ENCODE peak calls at places on chromosome 18, in seven cellular contexts. P is NT2/D1; G is ovary; W is left ventricle myocardium inferior; B is uterus; A is CD8-positive, alpha-beta T cell; Z is dorsolateral prefrontal cortex. D is an unnamed sample.

GRCh38 chr18:75422341-75422910 is 5.1 kb downstream of the SMIM21 start:
- DNase-seq in P (no peak), G (no peak), W (no peak), B (no peak), A (no peak), Z (no peak), D (no peak)

GRCh38 chr18:55699233-55699765 is 111.3 kb upstream of the TCF4 start:
- DNase-seq in P (no peak), G (no peak), W (no peak), B (no peak), A (no peak), Z (no peak), D (no peak)

GRCh38 chr18:74251297-74252031 is 40.3 kb downstream of the CYB5A start:
- DNase-seq in P (peak; percentile 23), G (no peak), W (no peak), B (no peak), A (no peak), Z (no peak), D (no peak)

GRCh38 chr18:69216390-69216789 is 184.3 kb upstream of the DOK6 start:
- DNase-seq in P (no peak), G (no peak), W (no peak), B (no peak), A (no peak), Z (no peak), D (no peak)

GRCh38 chr18:13237641-13238040 is 19.1 kb downstream of the LDLRAD4 start:
- DNase-seq in P (no peak), G (no peak), W (no peak), B (no peak), A (no peak), Z (no peak), D (no peak)

GRCh38 chr18:46609048-46609447 is 48.0 kb downstream of the LOXHD1 start:
- DNase-seq in P (no peak), G (no peak), W (no peak), B (no peak), A (no peak), Z (no peak), D (no peak)

GRCh38 chr18:1013951-1014350 is 109.3 kb downstream of the ADCYAP1 start:
- DNase-seq in P (no peak), G (no peak), W (no peak), B (no peak), A (no peak), Z (no peak), D (no peak)

GRCh38 chr18:49838381-49838780 is 25.0 kb upstream of the ACAA2 start:
- DNase-seq in P (no peak), G (no peak), W (no peak), B (no peak), A (no peak), Z (no peak), D (no peak)

GRCh38 chr18:2974731-2975130 is 38.2 kb downstream of the LPIN2 start:
- DNase-seq in P (no peak), G (no peak), W (no peak), B (no peak), A (no peak), Z (no peak), D (no peak)

GRCh38 chr18:34493099-34493544 is 217.0 kb upstream of the DTNA start:
- DNase-seq in P (peak; percentile 48), G (peak; percentile 62), W (peak; percentile 82), B (peak; percentile 36), A (no peak), Z (peak; percentile 65), D (peak; percentile 81)

GRCh38 chr18:68555935-68556334 is 159.0 kb downstream of the TMX3 start:
- DNase-seq in P (no peak), G (no peak), W (no peak), B (no peak), A (no peak), Z (no peak), D (no peak)

GRCh38 chr18:57542801-57543427 is 43.6 kb downstream of the FECH start:
- DNase-seq in P (no peak), G (no peak), W (no peak), B (no peak), A (no peak), Z (no peak), D (peak; percentile 3)

GRCh38 chr18:34972765-34973414 is 68.3 kb upstream of the MAPRE2 start:
- DNase-seq in P (no peak), G (no peak), W (no peak), B (no peak), A (no peak), Z (no peak), D (no peak)

GRCh38 chr18:58223717-58224424 is 179.8 kb downstream of the NEDD4L start:
- DNase-seq in P (no peak), G (no peak), W (no peak), B (no peak), A (no peak), Z (no peak), D (peak; percentile 80)

GRCh38 chr18:49459404-49460171 is 857 bp downstream of the DYM start:
- DNase-seq in P (no peak), G (no peak), W (no peak), B (no peak), A (no peak), Z (no peak), D (peak; percentile 41)

GRCh38 chr18:13159579-13159978 is 59.0 kb upstream of the LDLRAD4 start:
- DNase-seq in P (peak; percentile 54), G (no peak), W (no peak), B (no peak), A (no peak), Z (no peak), D (no peak)

GRCh38 chr18:28735731-28736130 is 558.8 kb upstream of the CDH2 start:
- DNase-seq in P (no peak), G (no peak), W (no peak), B (no peak), A (no peak), Z (no peak), D (no peak)

GRCh38 chr18:63162271-63163014 is 157.1 kb downstream of the BCL2 start:
- DNase-seq in P (no peak), G (no peak), W (no peak), B (no peak), A (no peak), Z (no peak), D (no peak)

GRCh38 chr18:3388980-3389379 is 61.0 kb upstream of the TGIF1 start:
- DNase-seq in P (no peak), G (no peak), W (no peak), B (no peak), A (no peak), Z (no peak), D (no peak)

GRCh38 chr18:29164993-29165599 is 988.2 kb upstream of the CDH2 start:
- DNase-seq in P (no peak), G (no peak), W (no peak), B (no peak), A (no peak), Z (no peak), D (no peak)

GRCh38 chr18:26925313-26925712 is 59.8 kb upstream of the AQP4 start:
- DNase-seq in P (no peak), G (no peak), W (no peak), B (no peak), A (no peak), Z (no peak), D (no peak)

GRCh38 chr18:74518456-74519315 is 15.6 kb upstream of the CNDP1 start:
- DNase-seq in P (no peak), G (no peak), W (no peak), B (no peak), A (no peak), Z (no peak), D (no peak)

GRCh38 chr18:26532367-26533340 is 15.7 kb downstream of the KCTD1 start:
- DNase-seq in P (no peak), G (no peak), W (no peak), B (no peak), A (no peak), Z (no peak), D (no peak)

GRCh38 chr18:46715062-46715461 is 41.8 kb downstream of the ST8SIA5 start:
- DNase-seq in P (no peak), G (no peak), W (no peak), B (no peak), A (no peak), Z (no peak), D (no peak)

GRCh38 chr18:34158881-34159690 is 65.6 kb downstream of the NOL4 start:
- DNase-seq in P (peak; percentile 71), G (peak; percentile 36), W (no peak), B (peak; percentile 10), A (no peak), Z (peak; percentile 35), D (peak; percentile 1)

GRCh38 chr18:9594782-9595181 is 19.6 kb downstream of the PPP4R1 start:
- DNase-seq in P (no peak), G (no peak), W (no peak), B (no peak), A (no peak), Z (no peak), D (no peak)
- H3K4me3 ChIP-seq in P (no peak overlapping the region), G (no peak overlapping the region), W (no peak overlapping the region), B (no peak overlapping the region), A (no peak overlapping the region), Z (no peak overlapping the region), D (peak overlapping the region; percentile 12)

DNA sequence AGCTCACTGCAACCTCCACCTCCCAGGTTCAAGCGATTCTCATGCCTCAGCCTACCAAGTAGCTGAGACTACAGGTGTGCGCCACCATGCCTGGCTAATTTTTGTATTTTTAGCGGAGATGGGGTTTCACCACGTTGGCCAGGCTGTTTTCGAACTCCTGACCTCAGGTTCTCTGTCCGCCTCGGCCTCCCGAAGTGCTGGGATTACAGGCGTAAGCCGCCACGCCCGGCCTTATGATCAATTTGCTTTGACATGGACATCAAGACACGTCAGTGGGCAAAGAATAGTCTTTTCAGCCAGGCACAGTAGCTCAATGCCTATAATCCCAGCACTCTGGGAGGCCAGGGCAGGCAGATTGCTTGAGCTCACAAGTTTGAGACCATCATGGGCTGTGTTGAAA is 48.0 kb upstream of the CABYR start:
- DNase-seq in P (no peak), G (no peak), W (no peak), B (no peak), A (no peak), Z (no peak), D (no peak)
- H3K27me3 ChIP-seq in P (no peaks in the 10 kb centered on the region), G (no peaks in the 10 kb centered on the region), W (no peaks in the 10 kb centered on the region), B (no peaks in the 10 kb centered on the region), A (no peaks in the 10 kb centered on the region), Z (no peaks in the 10 kb centered on the region), D (no peaks in the 10 kb centered on the region)

GRCh38 chr18:8603663-8604520 is 5.3 kb upstream of the RAB12 start:
- DNase-seq in P (no peak), G (no peak), W (no peak), B (no peak), A (no peak), Z (no peak), D (no peak)
- H3K4me3 ChIP-seq in P (no peak overlapping the region), G (no peak overlapping the region), W (no peak overlapping the region), B (no peak overlapping the region), A (no peak overlapping the region), Z (no peak overlapping the region), D (no peak overlapping the region)

GRCh38 chr18:48422947-48423378 is 13.8 kb upstream of the ZBTB7C start:
- DNase-seq in P (no peak), G (no peak), W (no peak), B (no peak), A (no peak), Z (no peak), D (no peak)
- H3K27me3 ChIP-seq in P (peaks cover 13% of the 10 kb centered on the region), G (no peaks in the 10 kb centered on the region), W (peaks cover 55% of the 10 kb centered on the region), B (no peaks in the 10 kb centered on the region), A (no peaks in the 10 kb centered on the region), Z (no peaks in the 10 kb centered on the region), D (peaks cover 3% of the 10 kb centered on the region)